ENCODE peak calls at places on chromosomes 12 and 14, in six cellular contexts. One of them, this sample, is unnamed.

GRCh38 chr14:63478024-63478423 is 65.2 kb downstream of the PPP2R5E start:
- DNase-seq in GM23248: no peak
- DNase-seq in GM23338: no peak
- DNase-seq in neural progenitor cell: no peak
- DNase-seq in PC-3: no peak
- DNase-seq in HCT116: no peak
- DNase-seq in this sample: peak

GRCh38 chr14:82070753-82071152 is 537.1 kb upstream of the SEL1L start:
- DNase-seq in PC-3: no peak
- DNase-seq in GM23248: no peak
- DNase-seq in HCT116: no peak
- DNase-seq in neural progenitor cell: no peak
- DNase-seq in GM23338: no peak
- DNase-seq in this sample: no peak

GRCh38 chr12:10501031-10501430 is 4.7 kb upstream of the EIF2S3B start:
- DNase-seq in GM23248: peak
- DNase-seq in neural progenitor cell: no peak
- DNase-seq in GM23338: no peak
- DNase-seq in HCT116: peak
- DNase-seq in PC-3: peak
- DNase-seq in this sample: peak

GRCh38 chr12:112473056-112473455 is 54.3 kb downstream of the PTPN11 start:
- DNase-seq in neural progenitor cell: peak
- DNase-seq in HCT116: no peak
- DNase-seq in PC-3: peak
- DNase-seq in GM23338: peak
- DNase-seq in GM23248: peak
- DNase-seq in this sample: peak

GRCh38 chr14:24673534-24674203 is 39.7 kb upstream of the GZMB start:
- DNase-seq in GM23338: no peak
- DNase-seq in neural progenitor cell: no peak
- DNase-seq in PC-3: no peak
- DNase-seq in HCT116: no peak
- DNase-seq in GM23248: no peak
- DNase-seq in this sample: peak

GRCh38 chr14:94373708-94374107 is 14.7 kb downstream of the SERPINA1 start:
- DNase-seq in GM23248: peak
- DNase-seq in GM23338: no peak
- DNase-seq in PC-3: peak
- DNase-seq in neural progenitor cell: no peak
- DNase-seq in HCT116: peak
- DNase-seq in this sample: no peak

GRCh38 chr14:77849711-77850110 is 49.8 kb downstream of the ADCK1 start:
- DNase-seq in neural progenitor cell: no peak
- DNase-seq in PC-3: peak
- DNase-seq in GM23338: no peak
- DNase-seq in HCT116: peak
- DNase-seq in GM23248: peak
- DNase-seq in this sample: no peak

GRCh38 chr14:70563869-70564268 is 29.1 kb upstream of the ADAM20 start:
- DNase-seq in HCT116: no peak
- DNase-seq in GM23248: no peak
- DNase-seq in neural progenitor cell: no peak
- DNase-seq in PC-3: no peak
- DNase-seq in GM23338: no peak
- DNase-seq in this sample: no peak

GRCh38 chr14:102353126-102353619 is 9.5 kb downstream of the CINP start:
- DNase-seq in GM23338: no peak
- DNase-seq in PC-3: no peak
- DNase-seq in HCT116: no peak
- DNase-seq in GM23248: no peak
- DNase-seq in neural progenitor cell: no peak
- DNase-seq in this sample: no peak

GRCh38 chr12:104498211-104498801 is 41.6 kb downstream of the CHST11 start:
- DNase-seq in GM23248: no peak
- DNase-seq in GM23338: no peak
- DNase-seq in neural progenitor cell: no peak
- DNase-seq in PC-3: no peak
- DNase-seq in HCT116: peak
- DNase-seq in this sample: no peak

GRCh38 chr12:103632554-103633216 is 45.6 kb downstream of the STAB2 start:
- DNase-seq in neural progenitor cell: peak
- DNase-seq in HCT116: peak
- DNase-seq in GM23248: peak
- DNase-seq in PC-3: peak
- DNase-seq in GM23338: peak
- DNase-seq in this sample: peak

GRCh38 chr12:92721130-92721529 is 18.3 kb downstream of the PLEKHG7 start:
- DNase-seq in PC-3: no peak
- DNase-seq in neural progenitor cell: no peak
- DNase-seq in GM23338: no peak
- DNase-seq in HCT116: no peak
- DNase-seq in GM23248: no peak
- DNase-seq in this sample: no peak

GRCh38 chr14:54786816-54787215 is 115.8 kb downstream of the GCH1 start:
- DNase-seq in GM23338: no peak
- DNase-seq in PC-3: no peak
- DNase-seq in HCT116: no peak
- DNase-seq in neural progenitor cell: no peak
- DNase-seq in GM23248: no peak
- DNase-seq in this sample: no peak

GRCh38 chr12:49160415-49160814 is 28.5 kb downstream of the TUBA1A start:
- DNase-seq in GM23248: no peak
- DNase-seq in PC-3: no peak
- DNase-seq in GM23338: no peak
- DNase-seq in neural progenitor cell: no peak
- DNase-seq in HCT116: no peak
- DNase-seq in this sample: peak

DNA sequence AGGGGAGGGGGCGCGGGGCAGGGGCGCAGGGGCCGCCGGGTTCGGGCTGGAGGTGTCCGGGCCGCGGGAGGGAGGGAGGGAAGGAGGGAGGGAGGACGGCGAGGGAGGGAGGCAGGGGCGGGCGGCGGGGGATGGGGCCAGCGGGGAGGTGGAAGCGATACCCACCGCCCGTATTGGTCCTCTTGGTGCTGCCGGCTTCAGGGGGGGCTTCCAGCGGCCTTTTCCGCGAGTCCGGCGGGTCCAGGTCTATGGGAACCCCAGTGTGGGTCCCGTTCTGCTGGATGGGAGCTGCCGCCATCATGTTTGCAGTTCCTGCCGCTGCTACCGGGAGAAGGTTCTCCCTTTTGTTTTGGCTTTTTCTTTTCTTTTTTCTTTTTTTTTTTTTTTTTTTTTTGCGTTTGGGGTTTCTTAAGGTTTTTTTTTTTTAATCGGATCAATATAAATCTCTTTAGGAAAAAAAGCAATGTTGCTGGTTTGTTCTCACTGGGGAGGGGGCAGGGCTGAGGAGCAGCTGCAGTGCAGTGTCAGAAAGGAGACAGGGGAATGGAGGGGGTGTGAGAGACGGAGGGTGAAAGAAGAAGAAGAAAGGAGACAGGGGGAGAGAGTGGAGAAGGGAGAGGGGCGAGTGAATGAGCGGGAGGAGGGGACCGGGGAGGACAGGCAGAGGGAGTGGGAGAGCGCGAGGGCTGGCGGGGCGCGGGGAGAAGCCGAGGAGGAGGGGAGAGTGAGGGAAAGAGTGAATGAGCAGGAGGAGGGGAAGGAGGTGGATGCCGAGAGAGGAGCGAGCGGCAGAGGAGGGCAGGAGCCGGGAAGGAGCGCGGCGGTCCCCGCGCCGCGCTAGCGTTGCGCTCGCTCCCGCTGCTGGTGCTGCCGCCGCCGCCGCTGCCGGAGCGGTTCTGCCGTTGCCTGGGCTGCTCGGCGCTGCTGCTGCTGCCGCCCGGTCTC is at the start of gene NOVA1:
- DNase-seq in PC-3: no peak
- DNase-seq in neural progenitor cell: peak
- DNase-seq in GM23338: peak
- DNase-seq in GM23248: peak
- DNase-seq in HCT116: no peak
- DNase-seq in this sample: no peak
- H2AFZ ChIP-seq in PC-3: peak
- H2AFZ ChIP-seq in neural progenitor cell: peak
- H2AFZ ChIP-seq in GM23338: peak
- H2AFZ ChIP-seq in GM23248: peak
- H2AFZ ChIP-seq in HCT116: no peak
- H2AFZ ChIP-seq in this sample: no peak

GRCh38 chr12:116492703-116493324 is 66.4 kb upstream of the MAP1LC3B2 start:
- DNase-seq in GM23338: peak
- DNase-seq in GM23248: peak
- DNase-seq in HCT116: peak
- DNase-seq in neural progenitor cell: no peak
- DNase-seq in PC-3: peak
- DNase-seq in this sample: no peak
- TF ChIP-seq EZH2phosphoT487 in GM23338: no peak
- TF ChIP-seq EZH2phosphoT487 in GM23248: no peak
- TF ChIP-seq EZH2phosphoT487 in HCT116: no peak
- TF ChIP-seq EZH2phosphoT487 in neural progenitor cell: no peak
- TF ChIP-seq EZH2phosphoT487 in PC-3: no peak
- TF ChIP-seq EZH2phosphoT487 in this sample: no peak

DNA sequence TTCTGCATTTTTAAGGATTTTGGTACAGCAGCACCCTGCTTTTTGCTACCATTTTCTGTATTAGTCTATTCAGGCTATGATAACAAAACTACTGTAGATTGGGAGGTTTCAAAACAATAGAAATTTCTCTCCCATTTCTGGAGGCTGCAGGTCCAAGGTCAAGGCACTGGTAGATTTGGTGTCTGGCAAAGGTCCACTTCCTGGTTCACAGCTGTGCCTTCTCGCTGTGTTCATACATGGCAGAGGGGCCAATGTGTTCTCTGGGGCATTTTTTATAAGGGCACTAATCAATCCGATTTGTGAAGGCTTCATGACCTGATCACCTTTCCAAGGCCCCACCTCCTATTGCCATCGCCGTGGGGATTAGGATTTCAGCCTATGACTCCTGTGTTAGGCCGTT is 268.1 kb upstream of the RTL1 start:
- DNase-seq in GM23248: no peak
- DNase-seq in GM23338: no peak
- DNase-seq in PC-3: no peak
- DNase-seq in neural progenitor cell: no peak
- DNase-seq in HCT116: no peak
- DNase-seq in this sample: no peak
- H2AFZ ChIP-seq in GM23248: no peak
- H2AFZ ChIP-seq in GM23338: no peak
- H2AFZ ChIP-seq in PC-3: no peak
- H2AFZ ChIP-seq in neural progenitor cell: no peak
- H2AFZ ChIP-seq in HCT116: no peak
- H2AFZ ChIP-seq in this sample: no peak

GRCh38 chr12:47362131-47362686 is 282.4 kb upstream of the AMIGO2 start:
- DNase-seq in HCT116: no peak
- DNase-seq in GM23338: no peak
- DNase-seq in PC-3: no peak
- DNase-seq in GM23248: no peak
- DNase-seq in neural progenitor cell: no peak
- DNase-seq in this sample: no peak

GRCh38 chr12:47364251-47364650 is 284.5 kb upstream of the AMIGO2 start:
- DNase-seq in HCT116: no peak
- DNase-seq in GM23248: no peak
- DNase-seq in GM23338: no peak
- DNase-seq in neural progenitor cell: no peak
- DNase-seq in PC-3: no peak
- DNase-seq in this sample: no peak

GRCh38 chr12:47367912-47368537 is 288.3 kb upstream of the AMIGO2 start:
- DNase-seq in GM23248: no peak
- DNase-seq in neural progenitor cell: no peak
- DNase-seq in GM23338: no peak
- DNase-seq in PC-3: no peak
- DNase-seq in HCT116: no peak
- DNase-seq in this sample: no peak

GRCh38 chr12:47370421-47370820 is 290.7 kb upstream of the AMIGO2 start:
- DNase-seq in PC-3: peak
- DNase-seq in GM23248: no peak
- DNase-seq in HCT116: no peak
- DNase-seq in GM23338: no peak
- DNase-seq in neural progenitor cell: no peak
- DNase-seq in this sample: no peak

DNA sequence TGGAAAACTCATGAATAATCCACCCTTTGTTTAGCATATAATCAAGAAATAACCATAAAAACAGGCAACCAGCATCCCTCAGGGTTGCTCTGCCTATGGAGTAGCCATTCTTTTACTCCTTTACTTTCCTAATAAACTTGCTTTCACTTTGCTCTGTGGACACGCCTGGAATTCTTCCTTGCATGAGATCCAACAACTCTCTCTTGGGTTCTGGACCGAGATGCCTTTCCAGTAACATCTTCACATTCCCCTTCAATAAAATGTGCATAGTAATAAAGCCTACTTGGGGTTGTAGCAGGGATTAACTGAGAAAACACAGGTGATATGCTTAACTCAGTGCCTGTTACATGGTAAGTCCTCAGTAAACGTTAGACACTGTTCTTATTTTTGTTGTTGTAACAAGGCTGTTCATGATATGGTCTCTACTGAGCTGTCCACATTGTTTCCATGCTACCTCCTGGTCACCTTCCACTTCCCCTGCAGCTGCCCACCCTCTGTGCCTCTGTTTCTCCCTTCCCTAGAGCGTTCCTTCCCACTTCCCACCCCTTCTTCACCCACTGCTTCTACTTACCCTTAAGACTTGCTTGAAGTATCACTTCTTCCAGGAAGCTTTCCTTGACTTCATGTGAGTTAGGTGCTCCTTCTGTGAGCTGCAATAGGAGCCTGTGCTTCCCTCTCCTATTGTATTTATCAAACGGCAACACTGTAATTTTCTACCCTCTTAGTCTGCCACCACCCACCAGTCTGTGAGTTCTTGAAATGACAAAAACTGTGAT is 286.6 kb upstream of the AMIGO2 start:
- DNase-seq in PC-3: no peak
- DNase-seq in GM23248: no peak
- DNase-seq in GM23338: no peak
- DNase-seq in HCT116: no peak
- DNase-seq in neural progenitor cell: no peak
- DNase-seq in this sample: no peak
- TF ChIP-seq EZH2phosphoT487 in PC-3: no peak
- TF ChIP-seq EZH2phosphoT487 in GM23248: no peak
- TF ChIP-seq EZH2phosphoT487 in GM23338: no peak
- TF ChIP-seq EZH2phosphoT487 in HCT116: no peak
- TF ChIP-seq EZH2phosphoT487 in neural progenitor cell: no peak
- TF ChIP-seq EZH2phosphoT487 in this sample: no peak

DNA sequence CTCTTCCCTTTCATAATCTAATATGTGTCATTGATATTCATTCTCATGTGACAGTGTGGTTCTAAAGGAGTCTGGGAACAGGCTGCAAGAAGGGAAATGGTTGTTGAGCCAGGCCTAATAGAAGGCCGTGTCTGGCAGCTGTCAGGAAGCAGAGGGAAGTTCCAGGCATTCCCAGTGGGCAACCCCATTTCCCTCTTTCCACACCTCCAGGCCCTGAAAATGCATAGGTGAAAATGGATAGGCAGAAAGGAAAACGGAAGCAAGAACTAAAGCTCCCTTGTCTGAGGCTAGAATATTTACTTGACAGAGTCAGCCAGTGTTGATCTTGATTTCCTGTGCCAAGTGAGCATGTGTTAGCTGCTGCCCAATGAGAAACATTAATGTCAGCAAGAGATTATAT is 97.7 kb downstream of the PPM1A start:
- DNase-seq in HCT116: no peak
- DNase-seq in PC-3: peak
- DNase-seq in GM23248: peak
- DNase-seq in GM23338: no peak
- DNase-seq in neural progenitor cell: no peak
- DNase-seq in this sample: peak
- H2AFZ ChIP-seq in HCT116: no peak
- H2AFZ ChIP-seq in PC-3: peak
- H2AFZ ChIP-seq in GM23248: no peak
- H2AFZ ChIP-seq in GM23338: peak
- H2AFZ ChIP-seq in neural progenitor cell: peak
- H2AFZ ChIP-seq in this sample: peak

GRCh38 chr14:38808734-38809455 is 294.1 kb downstream of the SEC23A start:
- DNase-seq in PC-3: peak
- DNase-seq in neural progenitor cell: no peak
- DNase-seq in HCT116: peak
- DNase-seq in GM23338: peak
- DNase-seq in GM23248: no peak
- DNase-seq in this sample: no peak
- TF ChIP-seq EZH2phosphoT487 in PC-3: no peak
- TF ChIP-seq EZH2phosphoT487 in neural progenitor cell: no peak
- TF ChIP-seq EZH2phosphoT487 in HCT116: no peak
- TF ChIP-seq EZH2phosphoT487 in GM23338: no peak
- TF ChIP-seq EZH2phosphoT487 in GM23248: no peak
- TF ChIP-seq EZH2phosphoT487 in this sample: no peak